ENCODE peak calls at places on chromosomes 11 and 22, in five cellular contexts. K is astrocyte of the cerebellum; M is foreskin fibroblast; T is stimulated activated CD4-positive, alpha-beta T cell treated with anti-CD3 and anti-CD28 coated beads, Interleukin-1b, Interleukin-23, amount 100 ng/mL, for 24 hours; C is PC-9. F is an unnamed sample.

GRCh38 chr11:91846002-91846401 is 378.6 kb upstream of the FAT3 start:
- DNase-seq in T (no peak), M (no peak), C (no peak), K (no peak), F (no peak)

GRCh38 chr11:78202733-78203167 is 14.0 kb downstream of the USP35 start:
- DNase-seq in C (no peak), T (no peak), K (no peak), M (no peak), F (no peak)

GRCh38 chr11:47331454-47332302 is 20.8 kb downstream of the MYBPC3 start:
- DNase-seq in K (no peak), C (no peak), M (no peak), T (no peak), F (no peak)

GRCh38 chr11:123170929-123171328 is 24.1 kb downstream of the CLMP start:
- DNase-seq in M (no peak), T (no peak), K (no peak), C (no peak), F (no peak)

GRCh38 chr22:39486951-39487825 is 14.9 kb upstream of the MIEF1 start:
- DNase-seq in T (no peak), K (no peak), C (no peak), M (no peak), F (no peak)

GRCh38 chr11:76562541-76562940 is 108.0 kb downstream of the LRRC32 start:
- DNase-seq in T (no peak), K (no peak), C (no peak), M (no peak), F (no peak)

GRCh38 chr11:130323452-130324448 is 9.0 kb upstream of the ZBTB44 start:
- DNase-seq in T (no peak), M (peak), K (no peak), C (no peak), F (no peak)

GRCh38 chr22:32119568-32120235 is 39.4 kb downstream of the C22orf42 start:
- DNase-seq in K (no peak), M (no peak), T (no peak), C (no peak), F (no peak)

GRCh38 chr11:59673291-59673690 is 4.5 kb upstream of the PATL1 start:
- DNase-seq in M (no peak), C (no peak), K (no peak), T (no peak), F (no peak)

GRCh38 chr11:6622261-6623171 is 3.3 kb upstream of the TPP1 start:
- DNase-seq in M (peak), C (no peak), K (no peak), T (no peak), F (no peak)

GRCh38 chr11:8206251-8207079 is 37.6 kb upstream of the RIC3 start:
- DNase-seq in T (no peak), M (no peak), C (no peak), K (no peak), F (no peak)

GRCh38 chr11:121108413-121108812 is 7.4 kb downstream of the TECTA start:
- DNase-seq in T (no peak), C (no peak), K (no peak), M (no peak), F (no peak)

GRCh38 chr22:41094036-41094435 is 1.6 kb downstream of the EP300 start:
- DNase-seq in M (peak), K (no peak), C (no peak), T (no peak), F (no peak)

GRCh38 chr11:70503878-70504240 is 105.5 kb downstream of the CTTN start:
- DNase-seq in K (no peak), M (no peak), C (no peak), T (no peak), F (no peak)

GRCh38 chr11:10728154-10728553 is 22.9 kb upstream of the CTR9 start:
- DNase-seq in M (no peak), C (no peak), T (no peak), K (no peak), F (no peak)

GRCh38 chr22:24953294-24954113 is 988 bp downstream of the KIAA1671 start:
- DNase-seq in C (no peak), M (no peak), T (no peak), K (no peak), F (no peak)

GRCh38 chr11:88411265-88411664 is 73.7 kb upstream of the CTSC start:
- DNase-seq in M (peak), C (no peak), K (peak), T (no peak), F (no peak)

GRCh38 chr11:45247433-45247832 is 38.7 kb downstream of the SYT13 start:
- DNase-seq in M (peak), K (no peak), C (no peak), T (no peak), F (no peak)

GRCh38 chr11:131354251-131354701 is 16.1 kb upstream of the NTM start:
- DNase-seq in M (no peak), K (no peak), T (no peak), C (no peak), F (no peak)

GRCh38 chr11:130464289-130464812 is 15.9 kb downstream of the ADAMTS15 start:
- DNase-seq in M (peak), T (no peak), C (no peak), K (no peak), F (no peak)

GRCh38 chr11:101444164-101444563 is 139.6 kb downstream of the TRPC6 start:
- DNase-seq in C (no peak), K (no peak), T (no peak), M (peak), F (no peak)

GRCh38 chr22:20015187-20015625 is 1.4 kb downstream of the ARVCF start:
- DNase-seq in M (no peak), T (no peak), K (no peak), C (no peak), F (no peak)

GRCh38 chr11:117870176-117870952 is 6.1 kb downstream of the FXYD6 start:
- DNase-seq in C (no peak), T (no peak), M (no peak), K (no peak), F (no peak)

GRCh38 chr11:111605681-111606080 is 3.4 kb downstream of the SIK2 start:
- DNase-seq in C (no peak), T (no peak), M (no peak), K (no peak), F (no peak)

GRCh38 chr22:34814260-34814659 is 251.7 kb upstream of the ISX start:
- DNase-seq in K (no peak), T (no peak), C (no peak), M (no peak), F (no peak)

GRCh38 chr11:102318469-102318868 is 1.2 kb downstream of the BIRC3 start:
- DNase-seq in T (peak), M (peak), K (no peak), C (no peak), F (no peak)

GRCh38 chr11:7576671-7577225 is 62.9 kb downstream of the PPFIBP2 start:
- DNase-seq in M (peak), C (no peak), K (no peak), T (no peak), F (no peak)

GRCh38 chr22:49721211-49721763 is 106.4 kb downstream of the BRD1 start:
- DNase-seq in C (no peak), M (no peak), K (no peak), T (no peak), F (no peak)

GRCh38 chr11:78050964-78051831 is 12.5 kb upstream of the THRSP start:
- DNase-seq in M (peak), T (no peak), C (peak), K (no peak), F (no peak)

GRCh38 chr11:118012083-118012669 is 26.0 kb downstream of the IL10RA start:
- DNase-seq in M (no peak), K (no peak), T (no peak), C (peak), F (no peak)

GRCh38 chr11:61106296-61106695 is 4.0 kb downstream of the CD5 start:
- DNase-seq in K (no peak), C (no peak), T (no peak), M (no peak), F (no peak)

GRCh38 chr11:108632041-108632440 is 32.8 kb upstream of the DDX10 start:
- DNase-seq in T (no peak), K (no peak), M (peak), C (no peak), F (no peak)

GRCh38 chr11:59263225-59263894 is 50.6 kb upstream of the MPEG1 start:
- DNase-seq in M (no peak), K (no peak), C (peak), T (no peak), F (peak)

GRCh38 chr11:47489395-47489755 is 40.4 kb upstream of the RAPSN start:
- DNase-seq in C (no peak), T (no peak), M (peak), K (no peak), F (no peak)

GRCh38 chr11:73141309-73142127 is 600 bp downstream of the FCHSD2 start:
- DNase-seq in M (peak), K (no peak), T (peak), C (peak), F (no peak)

GRCh38 chr11:8652140-8652539 is 30.3 kb downstream of the TRIM66 start:
- DNase-seq in C (no peak), T (no peak), M (peak), K (peak), F (no peak)

GRCh38 chr11:103898577-103899336 is 137.7 kb upstream of the DDI1 start:
- DNase-seq in K (no peak), T (no peak), M (no peak), C (no peak), F (no peak)

F was measured in iPS DF 6.9.